ENCODE peak calls at places on chromosomes 1 and 21, in eight cellular contexts. L is T-helper 2 cell; G is myocyte; M is heart right ventricle; Y is NCI-H1092; Q is neural crest cell; I is NCI-H1417; K is stimulated activated CD4-positive, alpha-beta T cell treated with anti-CD3 and anti-CD28 coated beads, TNF-alpha, amount 100 ng/mL, for 48 hours. F is an unnamed sample.

GRCh38 chr1:9343269-9343668 is 50.6 kb downstream of the SPSB1 start:
- DNase-seq in L (no peak), G (no peak), M (no peak), Y (no peak), Q (no peak), I (no peak), K (no peak), F (no peak)

GRCh38 chr1:53615101-53615500 is 123.9 kb downstream of the GLIS1 start:
- DNase-seq in L (no peak), G (peak; percentile 73), M (no peak), Y (no peak), Q (no peak), I (no peak), K (no peak), F (no peak)

GRCh38 chr21:33443174-33443573 is 36.6 kb downstream of the TMEM50B start:
- DNase-seq in L (no peak), G (peak; percentile 61), M (no peak), Y (no peak), Q (no peak), I (no peak), K (no peak), F (no peak)

GRCh38 chr1:15584489-15585363 is at the start of gene AGMAT:
- DNase-seq in L (peak; percentile 29), G (peak; percentile 45), M (no peak), Y (no peak), Q (peak; percentile 50), I (peak; percentile 61), K (peak; percentile 44), F (no peak)

GRCh38 chr1:6854166-6854565 is 68.9 kb downstream of the CAMTA1 start:
- DNase-seq in L (no peak), G (no peak), M (no peak), Y (no peak), Q (no peak), I (no peak), K (no peak), F (peak; percentile 67)

GRCh38 chr1:233443040-233443439 is 115.5 kb downstream of the MAP3K21 start:
- DNase-seq in L (no peak), G (no peak), M (no peak), Y (no peak), Q (no peak), I (no peak), K (no peak), F (peak; percentile 76)

GRCh38 chr1:108685524-108685923 is 6.6 kb upstream of the PRPF38B start:
- DNase-seq in L (no peak), G (peak; percentile 73), M (no peak), Y (no peak), Q (no peak), I (peak; percentile 37), K (no peak), F (no peak)

GRCh38 chr1:65827346-65827745 is 34.7 kb downstream of the PDE4B start:
- DNase-seq in L (no peak), G (no peak), M (no peak), Y (no peak), Q (no peak), I (no peak), K (no peak), F (no peak)

GRCh38 chr1:239308701-239309333 is 77.6 kb upstream of the CHRM3 start:
- DNase-seq in L (no peak), G (peak; percentile 25), M (peak; percentile 5), Y (peak; percentile 4), Q (peak; percentile 50), I (peak; percentile 5), K (peak; percentile 6), F (peak; percentile 12)

GRCh38 chr1:155207578-155208405 is at the start of gene THBS3:
- DNase-seq in L (no peak), G (peak; percentile 60), M (peak; percentile 65), Y (peak; percentile 56), Q (peak; percentile 55), I (peak; percentile 89), K (no peak), F (no peak)

GRCh38 chr1:23566304-23566703 is 7.0 kb upstream of the ID3 start:
- DNase-seq in L (no peak), G (no peak), M (no peak), Y (no peak), Q (no peak), I (no peak), K (no peak), F (no peak)

GRCh38 chr1:12460911-12461621 is 156.9 kb downstream of the DHRS3 start:
- DNase-seq in L (no peak), G (no peak), M (peak; percentile 62), Y (peak; percentile 43), Q (no peak), I (no peak), K (no peak), F (no peak)

GRCh38 chr1:94827434-94827833 is 7.3 kb downstream of the SLC44A3 start:
- DNase-seq in L (no peak), G (no peak), M (no peak), Y (no peak), Q (no peak), I (no peak), K (no peak), F (no peak)

GRCh38 chr1:39268112-39268581 is 63.7 kb downstream of the MACF1 start:
- DNase-seq in L (no peak), G (peak; percentile 70), M (peak; percentile 63), Y (peak; percentile 79), Q (no peak), I (peak; percentile 93), K (no peak), F (peak; percentile 64)

GRCh38 chr1:77126309-77126708 is 92.9 kb downstream of the PIGK start:
- DNase-seq in L (no peak), G (peak; percentile 72), M (peak; percentile 17), Y (peak; percentile 11), Q (peak; percentile 29), I (peak; percentile 86), K (no peak), F (peak; percentile 68)

GRCh38 chr1:115255154-115255553 is 82.9 kb downstream of the NGF start:
- DNase-seq in L (no peak), G (no peak), M (no peak), Y (no peak), Q (no peak), I (no peak), K (no peak), F (peak; percentile 30)

GRCh38 chr1:155051777-155052398 is 772 bp downstream of the ADAM15 start:
- DNase-seq in L (peak; percentile 32), G (peak; percentile 32), M (peak; percentile 79), Y (peak; percentile 38), Q (no peak), I (peak; percentile 72), K (no peak), F (peak; percentile 48)

GRCh38 chr1:112296908-112297307 is 99.1 kb upstream of the CTTNBP2NL start:
- DNase-seq in L (no peak), G (no peak), M (no peak), Y (peak; percentile 9), Q (no peak), I (peak; percentile 44), K (no peak), F (peak; percentile 42)

GRCh38 chr1:187715483-187715882 is 886.7 kb downstream of the PLA2G4A start:
- DNase-seq in L (no peak), G (peak; percentile 5), M (no peak), Y (no peak), Q (no peak), I (no peak), K (no peak), F (no peak)

GRCh38 chr1:16122916-16123315 is 33.0 kb downstream of the EPHA2 start:
- DNase-seq in L (no peak), G (peak; percentile 73), M (no peak), Y (no peak), Q (no peak), I (no peak), K (peak; percentile 31), F (peak; percentile 97)

GRCh38 chr21:17671733-17672132 is 59.0 kb upstream of the BTG3 start:
- DNase-seq in L (no peak), G (no peak), M (no peak), Y (peak; percentile 26), Q (no peak), I (no peak), K (no peak), F (no peak)

GRCh38 chr1:41486053-41486891 is 1.8 kb upstream of the EDN2 start:
- DNase-seq in L (no peak), G (peak; percentile 38), M (no peak), Y (no peak), Q (no peak), I (no peak), K (no peak), F (no peak)

GRCh38 chr1:151494741-151495281 is 16.4 kb upstream of the CGN start:
- DNase-seq in L (no peak), G (peak; percentile 47), M (no peak), Y (no peak), Q (no peak), I (peak; percentile 65), K (no peak), F (peak; percentile 85)

GRCh38 chr21:33642896-33643657 is 776 bp downstream of the ITSN1 start:
- DNase-seq in L (no peak), G (peak; percentile 51), M (peak; percentile 17), Y (no peak), Q (peak; percentile 36), I (peak; percentile 71), K (no peak), F (peak; percentile 30)

GRCh38 chr1:231799363-231799986 is 172.9 kb downstream of the DISC1 start:
- DNase-seq in L (no peak), G (no peak), M (no peak), Y (no peak), Q (no peak), I (no peak), K (no peak), F (no peak)

GRCh38 chr1:201405484-201405831 is 6.3 kb upstream of the LAD1 start:
- DNase-seq in L (no peak), G (peak; percentile 84), M (no peak), Y (no peak), Q (no peak), I (no peak), K (no peak), F (no peak)

GRCh38 chr1:115543247-115543646 is 98.5 kb upstream of the VANGL1 start:
- DNase-seq in L (no peak), G (no peak), M (no peak), Y (no peak), Q (no peak), I (no peak), K (no peak), F (no peak)

GRCh38 chr1:100164226-100164625 is 13.8 kb downstream of the LRRC39 start:
- DNase-seq in L (no peak), G (peak; percentile 70), M (no peak), Y (no peak), Q (no peak), I (no peak), K (no peak), F (no peak)

GRCh38 chr1:237016626-237017025 is 12.4 kb upstream of the MT1HL1 start:
- DNase-seq in L (no peak), G (no peak), M (no peak), Y (no peak), Q (no peak), I (no peak), K (no peak), F (no peak)

GRCh38 chr1:183885142-183885735 is 80.3 kb downstream of the RGL1 start:
- DNase-seq in L (no peak), G (no peak), M (no peak), Y (no peak), Q (no peak), I (no peak), K (no peak), F (peak; percentile 21)

GRCh38 chr21:42265229-42265812 is 46.4 kb downstream of the ABCG1 start:
- DNase-seq in L (no peak), G (no peak), M (no peak), Y (no peak), Q (no peak), I (no peak), K (no peak), F (no peak)

GRCh38 chr1:156750191-156750931 is 1.1 kb downstream of the HDGF start:
- DNase-seq in L (peak; percentile 24), G (peak; percentile 51), M (no peak), Y (no peak), Q (no peak), I (peak; percentile 57), K (no peak), F (peak; percentile 93)

GRCh38 chr21:33396436-33396835 is 6.8 kb upstream of the IFNGR2 start:
- DNase-seq in L (no peak), G (no peak), M (no peak), Y (no peak), Q (no peak), I (no peak), K (no peak), F (no peak)

GRCh38 chr1:163290025-163290610 is 31.6 kb upstream of the NUF2 start:
- DNase-seq in L (no peak), G (no peak), M (no peak), Y (no peak), Q (no peak), I (peak; percentile 84), K (no peak), F (peak; percentile 79)

F was measured in bronchial epithelial cell.